ENCODE peak calls at places on chromosome X, in four cellular contexts. V is fibroblast of lung, D is hepatocyte, X is HCT116. O is an unnamed sample.

GRCh38 chrX:128106630-128107029 is 54.4 kb upstream of the ACTRT1 start:
- DNase-seq in X (no peak), D (peak), V (no peak), O (no peak)

GRCh38 chrX:64439551-64439950 is 44.3 kb upstream of the MTMR8 start:
- DNase-seq in D (no peak), X (no peak), V (no peak), O (no peak)

GRCh38 chrX:65723706-65724105 is 56.3 kb downstream of the MSN start:
- DNase-seq in D (no peak), V (no peak), X (no peak), O (no peak)

GRCh38 chrX:84363674-84364073 is 138.6 kb downstream of the HDX start:
- DNase-seq in X (no peak), D (no peak), V (peak), O (no peak)

GRCh38 chrX:40097492-40098263 is at the start of gene BCOR:
- DNase-seq in D (peak), X (no peak), V (peak), O (no peak)

GRCh38 chrX:150627957-150628356 is 59.5 kb downstream of the MTM1 start:
- DNase-seq in X (no peak), D (no peak), V (no peak), O (no peak)

GRCh38 chrX:136780738-136781137 is at the start of gene ARHGEF6:
- DNase-seq in X (no peak), V (peak), D (no peak), O (no peak)

GRCh38 chrX:123881330-123881729 is 21.5 kb downstream of the XIAP start:
- DNase-seq in D (no peak), X (no peak), V (no peak), O (no peak)

GRCh38 chrX:45781901-45782553 is 581.4 kb upstream of the DIPK2B start:
- DNase-seq in V (peak), D (peak), X (no peak), O (no peak)

GRCh38 chrX:19846995-19847790 is 40.2 kb downstream of the SH3KBP1 start:
- DNase-seq in V (peak), D (peak), X (no peak), O (peak)

GRCh38 chrX:154409222-154409871 is at the start of gene DNASE1L1:
- DNase-seq in D (peak), X (no peak), V (peak), O (peak)

GRCh38 chrX:38215141-38215540 is 5.5 kb downstream of the SRPX start:
- DNase-seq in X (no peak), V (no peak), D (no peak), O (no peak)

GRCh38 chrX:54178100-54178940 is 4.7 kb downstream of the FAM120C start:
- DNase-seq in V (peak), X (no peak), D (no peak), O (no peak)

GRCh38 chrX:49878128-49878833 is 1.0 kb upstream of the USP27X start:
- DNase-seq in V (no peak), D (no peak), X (no peak), O (no peak)

GRCh38 chrX:21674430-21675186 is 16.5 kb upstream of the KLHL34 start:
- DNase-seq in D (no peak), X (no peak), V (no peak), O (no peak)

GRCh38 chrX:39730671-39731389 is 366.9 kb downstream of the BCOR start:
- DNase-seq in V (peak), D (peak), X (no peak), O (peak)

GRCh38 chrX:20144491-20144890 is 2.9 kb upstream of the EIF1AX start:
- DNase-seq in X (no peak), V (peak), D (no peak), O (no peak)

GRCh38 chrX:123878177-123878576 is 18.3 kb downstream of the XIAP start:
- DNase-seq in V (peak), D (no peak), X (no peak), O (no peak)

GRCh38 chrX:70044541-70045245 is 5.0 kb downstream of the AWAT2 start:
- DNase-seq in V (peak), X (no peak), D (no peak), O (no peak)

GRCh38 chrX:96405842-96406241 is 278.8 kb upstream of the DIAPH2 start:
- DNase-seq in V (no peak), X (no peak), D (no peak), O (peak)

GRCh38 chrX:70254063-70254400 is 6.0 kb downstream of the P2RY4 start:
- DNase-seq in V (no peak), X (peak), D (no peak), O (no peak)

GRCh38 chrX:42803320-42803719 is 25.4 kb upstream of the PPP1R2C start:
- DNase-seq in X (no peak), D (no peak), V (peak), O (no peak)

GRCh38 chrX:38987135-38987780 is 186.0 kb downstream of the MID1IP1 start:
- DNase-seq in V (peak), D (no peak), X (no peak), O (no peak)

GRCh38 chrX:136667446-136668168 is 19.6 kb downstream of the CD40LG start:
- DNase-seq in X (no peak), D (no peak), V (no peak), O (no peak)

GRCh38 chrX:69076084-69076483 is 89.2 kb downstream of the PJA1 start:
- DNase-seq in X (no peak), D (no peak), V (no peak), O (no peak)

GRCh38 chrX:150229030-150229429 is 134.1 kb upstream of the MAMLD1 start:
- DNase-seq in D (no peak), X (no peak), V (no peak), O (no peak)

GRCh38 chrX:121876316-121876715 is 828.9 kb downstream of the GLUD2 start:
- DNase-seq in D (no peak), V (no peak), X (no peak), O (no peak)

DNA sequence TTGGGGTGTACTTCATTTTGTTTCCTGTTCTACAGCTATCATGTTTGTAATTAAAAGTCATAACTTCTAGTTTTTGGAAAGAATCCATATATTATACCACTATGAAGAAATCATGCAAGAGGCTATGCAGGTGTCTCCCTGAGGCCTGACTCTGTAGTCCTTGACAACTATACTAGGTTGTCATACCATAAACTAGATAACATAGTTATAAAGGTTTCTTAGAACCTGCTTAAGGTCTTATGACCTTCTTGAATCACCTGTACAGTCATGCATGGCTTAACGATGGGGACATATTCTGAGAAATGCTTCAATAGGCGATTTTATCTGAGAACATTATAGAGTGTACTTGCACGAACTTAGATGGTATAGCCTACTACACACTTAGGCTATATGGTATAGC is 3.2 kb downstream of the PWWP3B start:
- DNase-seq in X (no peak), V (no peak), D (no peak), O (no peak)
- TF ChIP-seq EZH2 in X (no peak), V (no peak), D (no peak), O (no peak)

GRCh38 chrX:12973561-12974216 is 1.2 kb upstream of the TMSB4X start:
- DNase-seq in D (no peak), V (no peak), X (no peak), O (no peak)
- TF ChIP-seq EZH2 in D (no peak), V (no peak), X (no peak), O (no peak)

GRCh38 chrX:18351774-18352173 is 2.7 kb downstream of the SCML2 start:
- DNase-seq in X (no peak), D (no peak), V (no peak), O (no peak)

GRCh38 chrX:18353931-18354368 is 538 bp downstream of the SCML2 start:
- DNase-seq in V (no peak), D (peak), X (no peak), O (no peak)

DNA sequence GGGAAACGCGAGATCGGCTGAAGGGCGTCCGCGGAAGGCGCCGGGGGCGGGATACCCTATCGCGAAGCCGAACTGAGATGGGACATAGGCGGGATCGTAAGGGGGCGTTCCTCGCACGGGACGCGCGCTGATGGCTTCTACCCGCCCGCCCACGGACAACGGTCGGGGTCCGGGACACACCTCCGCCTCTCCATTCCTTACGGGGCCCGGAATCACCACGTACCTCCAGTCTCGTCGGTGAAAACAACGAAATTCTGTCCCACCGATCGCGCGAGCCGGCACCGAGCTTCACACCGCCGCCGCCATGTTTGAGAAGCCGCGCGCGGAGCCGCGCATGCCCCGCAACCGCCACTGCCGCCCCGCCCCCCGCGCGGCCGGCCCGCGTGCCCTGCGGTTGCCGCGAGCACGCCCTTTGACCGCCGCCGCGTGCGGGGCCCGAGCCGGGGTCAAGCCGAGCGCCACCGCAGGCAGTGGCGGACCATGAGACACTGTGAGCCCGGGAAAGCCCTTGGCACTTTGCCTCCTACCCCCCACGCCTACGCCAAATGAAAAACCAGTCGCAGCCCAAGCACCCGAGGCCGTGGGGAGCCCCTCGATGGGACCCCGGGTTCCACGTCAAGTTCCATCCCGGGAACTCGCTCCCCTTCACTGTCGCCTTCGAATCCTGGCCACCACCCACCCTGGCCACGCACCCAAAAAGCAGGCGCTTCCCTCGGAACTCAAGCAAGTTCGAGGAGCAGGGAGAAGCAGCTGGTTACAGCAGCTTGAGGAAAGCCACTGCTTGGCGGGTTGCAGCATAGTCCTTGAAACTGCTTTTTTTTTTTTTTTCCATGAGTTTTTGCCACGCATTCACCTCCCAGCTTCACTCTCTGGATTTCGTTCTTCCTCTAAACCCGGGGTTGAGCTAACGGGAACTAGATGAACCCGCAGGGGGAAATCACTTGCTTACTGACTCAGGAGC is at the start of gene SCML2:
- DNase-seq in V (peak), X (no peak), D (peak), O (no peak)
- TF ChIP-seq EZH2 in V (no peak), X (no peak), D (no peak), O (no peak)

GRCh38 chrX:940691-941090 is 271.8 kb downstream of the CRLF2 start:
- DNase-seq in D (no peak), V (no peak), X (no peak), O (no peak)
- TF ChIP-seq EZH2 in D (no peak), V (no peak), X (no peak), O (no peak)

GRCh38 chrX:119999087-119999634 is 55.6 kb upstream of the NKAP start:
- DNase-seq in V (no peak), X (no peak), D (no peak), O (no peak)
- TF ChIP-seq EZH2 in V (peak), X (no peak), D (peak), O (peak)

O was measured in H1.